ENCODE peak calls at places on chromosomes 13 and 19, in six cellular contexts. R is tibial nerve, G is testis, U is uterus, K is breast epithelium, J is dorsolateral prefrontal cortex. A is an unnamed sample.
A peak's percentile ranks its signal among the peaks of the same experiment; 100 is the strongest.

GRCh38 chr13:34678154-34678553 is 263.9 kb upstream of the NBEA start:
- DNase-seq in R (no peak), G (no peak), U (no peak), K (no peak), J (no peak), A (no peak)

GRCh38 chr19:15180451-15181390 is 20.1 kb downstream of the NOTCH3 start:
- DNase-seq in R (no peak), G (peak; percentile 65), U (no peak), K (no peak), J (no peak), A (no peak)

GRCh38 chr19:55300821-55301458 is 17.1 kb downstream of the BRSK1 start:
- DNase-seq in R (no peak), G (peak; percentile 73), U (no peak), K (no peak), J (peak; percentile 75), A (no peak)

GRCh38 chr19:30516586-30516985 is 144.4 kb downstream of the ZNF536 start:
- DNase-seq in R (no peak), G (no peak), U (no peak), K (no peak), J (no peak), A (no peak)

GRCh38 chr13:82739881-82740280 is 1142.4 kb downstream of the SLITRK1 start:
- DNase-seq in R (no peak), G (no peak), U (no peak), K (no peak), J (no peak), A (no peak)

GRCh38 chr19:55179570-55180484 is at the start of gene SYT5:
- DNase-seq in R (no peak), G (peak; percentile 43), U (no peak), K (no peak), J (peak; percentile 54), A (no peak)

GRCh38 chr13:105272660-105273631 is 1262.5 kb downstream of the EFNB2 start:
- DNase-seq in R (no peak), G (no peak), U (no peak), K (no peak), J (no peak), A (no peak)

GRCh38 chr19:34556500-34556899 is 74.9 kb downstream of the WTIP start:
- DNase-seq in R (no peak), G (peak; percentile 62), U (no peak), K (no peak), J (no peak), A (no peak)

GRCh38 chr19:14497347-14497921 is 1.5 kb upstream of the GIPC1 start:
- DNase-seq in R (no peak), G (no peak), U (no peak), K (no peak), J (peak; percentile 71), A (no peak)

GRCh38 chr19:1038995-1039645 is 787 bp upstream of the ABCA7 start:
- DNase-seq in R (no peak), G (no peak), U (no peak), K (no peak), J (no peak), A (no peak)

GRCh38 chr13:41008349-41008980 is 10.7 kb downstream of the ELF1 start:
- DNase-seq in R (no peak), G (no peak), U (no peak), K (no peak), J (no peak), A (no peak)

GRCh38 chr13:66071608-66072007 is 1158.5 kb downstream of the PCDH9 start:
- DNase-seq in R (no peak), G (no peak), U (no peak), K (no peak), J (no peak), A (no peak)

GRCh38 chr13:101323601-101324000 is 92.7 kb downstream of the NALCN start:
- DNase-seq in R (no peak), G (no peak), U (no peak), K (no peak), J (no peak), A (no peak)

GRCh38 chr19:32373614-32374295 is 28.3 kb downstream of the ZNF507 start:
- DNase-seq in R (no peak), G (no peak), U (no peak), K (no peak), J (no peak), A (peak; percentile 15)

GRCh38 chr13:108120332-108120731 is 95.0 kb downstream of the LIG4 start:
- DNase-seq in R (no peak), G (no peak), U (no peak), K (no peak), J (no peak), A (no peak)

GRCh38 chr13:102571075-102571474 is 25.7 kb upstream of the TPP2 start:
- DNase-seq in R (no peak), G (no peak), U (no peak), K (no peak), J (no peak), A (no peak)

GRCh38 chr13:29429496-29429895 is 166.0 kb downstream of the SLC7A1 start:
- DNase-seq in R (no peak), G (no peak), U (no peak), K (no peak), J (no peak), A (no peak)

GRCh38 chr13:23918208-23918607 is 20.9 kb upstream of the C1QTNF9B start:
- DNase-seq in R (no peak), G (no peak), U (no peak), K (no peak), J (no peak), A (no peak)

GRCh38 chr13:60433505-60433904 is 36.5 kb downstream of the TDRD3 start:
- DNase-seq in R (no peak), G (no peak), U (no peak), K (no peak), J (no peak), A (no peak)

GRCh38 chr19:54415208-54415900 is at the start of gene TTYH1:
- DNase-seq in R (no peak), G (peak; percentile 59), U (no peak), K (no peak), J (peak; percentile 72), A (no peak)

GRCh38 chr19:12194827-12195500 is 32.1 kb downstream of the ZNF136 start:
- DNase-seq in R (peak; percentile 44), G (peak; percentile 96), U (peak; percentile 67), K (peak; percentile 95), J (peak; percentile 94), A (peak; percentile 38)

GRCh38 chr13:26719356-26719945 is 41.1 kb downstream of the GPR12 start:
- DNase-seq in R (no peak), G (no peak), U (no peak), K (no peak), J (no peak), A (no peak)

GRCh38 chr19:35545855-35546381 is 492 bp downstream of the TMEM147 start:
- DNase-seq in R (no peak), G (peak; percentile 33), U (peak; percentile 41), K (no peak), J (no peak), A (no peak)

GRCh38 chr19:23764781-23765180 is 6.1 kb upstream of the ZNF681 start:
- DNase-seq in R (no peak), G (no peak), U (no peak), K (no peak), J (no peak), A (no peak)

GRCh38 chr13:50635504-50635903 is 208.0 kb downstream of the DLEU7 start:
- DNase-seq in R (no peak), G (peak; percentile 46), U (peak; percentile 57), K (no peak), J (no peak), A (peak; percentile 13)

GRCh38 chr19:50873056-50873455 is at the start of gene KLK2:
- DNase-seq in R (no peak), G (no peak), U (no peak), K (no peak), J (no peak), A (no peak)

GRCh38 chr19:3807131-3807480 is 20.9 kb upstream of the MATK start:
- DNase-seq in R (no peak), G (no peak), U (no peak), K (no peak), J (no peak), A (no peak)
- TF ChIP-seq CTCF in R (no peak), G (no peak), U (no peak), K (no peak), J (no peak), A (no peak)

DNA sequence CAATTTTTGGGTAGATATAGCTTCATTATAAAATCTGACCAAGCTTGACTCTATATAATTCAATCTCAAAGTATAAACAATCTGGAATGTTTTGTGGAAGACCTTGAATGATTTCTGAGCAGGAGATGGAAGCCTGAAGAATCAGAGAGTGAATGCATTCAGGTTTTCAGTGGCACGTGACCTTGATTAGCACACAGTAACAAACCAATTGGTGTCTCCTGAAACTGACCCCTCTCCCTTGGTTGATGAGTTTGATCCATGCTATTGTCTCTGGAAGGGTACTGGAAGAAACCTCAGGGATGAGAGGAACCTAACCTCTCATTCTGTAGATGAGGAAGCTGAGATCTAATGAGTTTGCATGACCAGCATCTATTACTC is 39.6 kb downstream of the PCDH8 start:
- DNase-seq in R (no peak), G (no peak), U (no peak), K (no peak), J (no peak), A (no peak)
- H3K27me3 ChIP-seq in R (no peaks in the 10 kb centered on the region), G (no peaks in the 10 kb centered on the region), U (no peaks in the 10 kb centered on the region), K (no peaks in the 10 kb centered on the region), J (no peaks in the 10 kb centered on the region), A (no peaks in the 10 kb centered on the region)

GRCh38 chr19:39372047-39372802 is 18.7 kb downstream of the PAF1 start:
- DNase-seq in R (peak; percentile 72), G (peak; percentile 86), U (peak; percentile 84), K (peak; percentile 68), J (no peak), A (peak; percentile 60)
- TF ChIP-seq CTCF in R (no peak), G (no peak), U (no peak), K (no peak), J (no peak), A (no peak)

GRCh38 chr13:112984954-112985802 is 16.2 kb downstream of the MCF2L start:
- DNase-seq in R (no peak), G (no peak), U (no peak), K (no peak), J (no peak), A (no peak)

GRCh38 chr13:112985803-112986408 is 16.9 kb downstream of the MCF2L start:
- DNase-seq in R (no peak), G (no peak), U (no peak), K (no peak), J (no peak), A (no peak)

GRCh38 chr13:112987625-112988024 is 18.6 kb downstream of the MCF2L start:
- DNase-seq in R (no peak), G (no peak), U (no peak), K (no peak), J (no peak), A (no peak)

GRCh38 chr13:112986470-112986869 is 17.5 kb downstream of the MCF2L start:
- DNase-seq in R (no peak), G (no peak), U (no peak), K (no peak), J (no peak), A (no peak)

GRCh38 chr13:112986946-112987345 is 17.9 kb downstream of the MCF2L start:
- DNase-seq in R (no peak), G (no peak), U (no peak), K (no peak), J (no peak), A (no peak)
- H3K27me3 ChIP-seq in R (no peaks in the 10 kb centered on the region), G (no peaks in the 10 kb centered on the region), U (no peaks in the 10 kb centered on the region), K (no peaks in the 10 kb centered on the region), J (no peaks in the 10 kb centered on the region), A (no peaks in the 10 kb centered on the region)

GRCh38 chr19:18203863-18204393 is at the start of gene RAB3A:
- DNase-seq in R (peak; percentile 100), G (peak; percentile 100), U (peak; percentile 100), K (peak; percentile 99), J (peak; percentile 100), A (peak; percentile 100)
- TF ChIP-seq CTCF in R (peak; percentile 20), G (peak; percentile 35), U (no peak), K (no peak), J (peak; percentile 12), A (no peak)

A was measured in thoracic aorta.